ENCODE peak calls at places on chromosomes 6 and 20, in eight cellular contexts. Z is psoas muscle; X is PC-9; P is tibial artery; B is CD4-positive, alpha-beta memory T cell; V is thoracic aorta; N is GM23248; Q is cardiac muscle cell. T is an unnamed sample.

GRCh38 chr6:169236545-169236944 is 17.1 kb downstream of the THBS2 start:
- DNase-seq in N (no peak), P (no peak), V (no peak), Z (no peak), B (no peak), Q (no peak), X (no peak), T (no peak)

GRCh38 chr6:167130712-167131684 is 8.1 kb downstream of the CCR6 start:
- DNase-seq in Q (no peak), B (no peak), X (no peak), N (no peak), V (no peak), Z (no peak), P (no peak), T (no peak)

GRCh38 chr20:17721802-17722486 is 22.2 kb downstream of the BANF2 start:
- DNase-seq in B (no peak), V (no peak), Z (no peak), Q (peak; percentile 11), P (no peak), X (peak; percentile 76), N (peak; percentile 21), T (no peak)

GRCh38 chr6:53340536-53340935 is 8.2 kb downstream of the ELOVL5 start:
- DNase-seq in N (no peak), V (no peak), B (no peak), Z (no peak), P (no peak), X (no peak), Q (no peak), T (no peak)

GRCh38 chr20:18647777-18648176 is 59.9 kb downstream of the DTD1 start:
- DNase-seq in N (no peak), X (no peak), Q (no peak), B (no peak), P (no peak), Z (no peak), V (no peak), T (no peak)

GRCh38 chr6:30922447-30922852 is 8.4 kb downstream of the VARS2 start:
- DNase-seq in N (no peak), Z (no peak), P (no peak), V (no peak), X (no peak), B (no peak), Q (no peak), T (no peak)

GRCh38 chr6:127937102-127937501 is 36.2 kb upstream of the THEMIS start:
- DNase-seq in X (no peak), P (no peak), Z (no peak), N (no peak), Q (no peak), B (no peak), V (no peak), T (no peak)

GRCh38 chr6:32115623-32116022 is 6.5 kb upstream of the TNXB start:
- DNase-seq in P (no peak), V (no peak), Q (no peak), Z (no peak), N (no peak), B (no peak), X (no peak), T (no peak)

GRCh38 chr6:99609839-99610489 is 3.3 kb downstream of the PRDM13 start:
- DNase-seq in B (no peak), X (no peak), V (no peak), N (no peak), Z (no peak), Q (no peak), P (no peak), T (no peak)

GRCh38 chr6:164322533-164322932 is 908.0 kb downstream of the QKI start:
- DNase-seq in V (no peak), N (peak; percentile 71), Q (peak; percentile 92), X (peak; percentile 57), P (no peak), B (no peak), Z (no peak), T (no peak)

GRCh38 chr6:26441977-26442376 is 1.7 kb downstream of the BTN3A3 start:
- DNase-seq in Q (no peak), V (no peak), P (no peak), N (peak; percentile 15), X (no peak), B (no peak), Z (no peak), T (no peak)

GRCh38 chr6:119308048-119308570 is 41.5 kb downstream of the MAN1A1 start:
- DNase-seq in V (no peak), Q (peak; percentile 62), B (no peak), Z (no peak), X (peak; percentile 71), P (no peak), N (peak; percentile 79), T (no peak)

GRCh38 chr6:44569931-44570385 is 182.5 kb downstream of the CDC5L start:
- DNase-seq in X (no peak), P (peak; percentile 77), B (no peak), N (peak; percentile 81), V (no peak), Z (peak; percentile 76), Q (peak; percentile 63), T (peak; percentile 65)

GRCh38 chr6:163984446-163984936 is 570.0 kb downstream of the QKI start:
- DNase-seq in V (no peak), N (no peak), X (no peak), B (no peak), P (no peak), Q (peak; percentile 10), Z (no peak), T (no peak)

GRCh38 chr6:142566628-142567396 is 265.0 kb downstream of the ADGRG6 start:
- DNase-seq in P (no peak), X (peak; percentile 44), Z (no peak), Q (peak; percentile 71), N (peak; percentile 78), V (no peak), B (peak; percentile 47), T (no peak)

GRCh38 chr6:109669811-109670210 is 21.2 kb downstream of the AK9 start:
- DNase-seq in V (no peak), Q (no peak), B (no peak), N (no peak), X (no peak), P (no peak), Z (no peak), T (no peak)

GRCh38 chr6:157536218-157536534 is 155.2 kb downstream of the ZDHHC14 start:
- DNase-seq in B (no peak), P (no peak), V (no peak), N (no peak), Z (no peak), X (no peak), Q (no peak), T (no peak)

GRCh38 chr20:50001784-50002311 is 19.1 kb downstream of the SNAI1 start:
- DNase-seq in X (no peak), Z (no peak), Q (no peak), P (no peak), N (no peak), V (no peak), B (no peak), T (no peak)

GRCh38 chr20:23520185-23520584 is 29.3 kb downstream of the CST8 start:
- DNase-seq in V (no peak), Q (no peak), X (no peak), N (no peak), Z (no peak), P (no peak), B (no peak), T (no peak)

GRCh38 chr6:33670971-33671370 is 40.5 kb downstream of the UQCC2 start:
- DNase-seq in Z (no peak), Q (no peak), V (no peak), B (no peak), N (no peak), P (no peak), X (no peak), T (no peak)

GRCh38 chr20:2986466-2986865 is 57.0 kb upstream of the GNRH2 start:
- DNase-seq in X (no peak), V (no peak), Q (peak; percentile 45), Z (no peak), P (no peak), N (peak; percentile 91), B (no peak), T (no peak)

GRCh38 chr6:70280462-70280861 is 22.4 kb downstream of the COL9A1 start:
- DNase-seq in X (no peak), P (no peak), Q (no peak), Z (no peak), V (no peak), N (no peak), B (no peak), T (peak; percentile 55)

GRCh38 chr6:10793695-10794094 is 44.6 kb downstream of the MAK start:
- DNase-seq in N (no peak), P (no peak), X (no peak), B (no peak), V (no peak), Q (no peak), Z (no peak), T (no peak)

GRCh38 chr6:53956068-53956711 is 155.1 kb upstream of the MLIP start:
- DNase-seq in X (peak; percentile 70), Z (peak; percentile 36), P (peak; percentile 84), V (no peak), Q (peak; percentile 77), N (peak; percentile 68), B (no peak), T (peak; percentile 50)

GRCh38 chr6:139370047-139370706 is 4.3 kb downstream of the CITED2 start:
- DNase-seq in P (no peak), Q (peak; percentile 84), X (peak; percentile 70), B (peak; percentile 6), N (peak; percentile 81), Z (no peak), V (no peak), T (no peak)
- H3K4me3 ChIP-seq in P (peak overlapping the region; percentile 74), Q (peak overlapping the region; percentile 99), X (peak overlapping the region; percentile 89), B (no peak overlapping the region), N (peak overlapping the region; percentile 97), Z (peak overlapping the region; percentile 80), V (peak overlapping the region; percentile 96), T (no peak overlapping the region)

GRCh38 chr6:5053038-5053437 is 32.1 kb upstream of the PPP1R3G start:
- DNase-seq in P (no peak), N (no peak), V (no peak), Z (no peak), B (no peak), Q (peak; percentile 54), X (no peak), T (no peak)
- H3K27ac ChIP-seq in P (no peak overlapping the region), N (no peak overlapping the region), V (no peak overlapping the region), Z (no peak overlapping the region), B (no peak overlapping the region), Q (no peak overlapping the region), X (no peak overlapping the region), T (no peak overlapping the region)

GRCh38 chr20:38146628-38147027 is 18.4 kb downstream of the TGM2 start:
- DNase-seq in X (no peak), V (no peak), Z (peak; percentile 35), B (no peak), P (no peak), N (no peak), Q (no peak), T (no peak)
- H3K4me1 ChIP-seq in X (peaks cover 67% of the 10 kb centered on the region), V (peaks cover 69% of the 10 kb centered on the region), Z (peaks cover 15% of the 10 kb centered on the region), B (no peaks in the 10 kb centered on the region), P (peaks cover 56% of the 10 kb centered on the region), N (peaks cover 19% of the 10 kb centered on the region), Q (peaks cover 18% of the 10 kb centered on the region), T (peaks cover 81% of the 10 kb centered on the region)

DNA sequence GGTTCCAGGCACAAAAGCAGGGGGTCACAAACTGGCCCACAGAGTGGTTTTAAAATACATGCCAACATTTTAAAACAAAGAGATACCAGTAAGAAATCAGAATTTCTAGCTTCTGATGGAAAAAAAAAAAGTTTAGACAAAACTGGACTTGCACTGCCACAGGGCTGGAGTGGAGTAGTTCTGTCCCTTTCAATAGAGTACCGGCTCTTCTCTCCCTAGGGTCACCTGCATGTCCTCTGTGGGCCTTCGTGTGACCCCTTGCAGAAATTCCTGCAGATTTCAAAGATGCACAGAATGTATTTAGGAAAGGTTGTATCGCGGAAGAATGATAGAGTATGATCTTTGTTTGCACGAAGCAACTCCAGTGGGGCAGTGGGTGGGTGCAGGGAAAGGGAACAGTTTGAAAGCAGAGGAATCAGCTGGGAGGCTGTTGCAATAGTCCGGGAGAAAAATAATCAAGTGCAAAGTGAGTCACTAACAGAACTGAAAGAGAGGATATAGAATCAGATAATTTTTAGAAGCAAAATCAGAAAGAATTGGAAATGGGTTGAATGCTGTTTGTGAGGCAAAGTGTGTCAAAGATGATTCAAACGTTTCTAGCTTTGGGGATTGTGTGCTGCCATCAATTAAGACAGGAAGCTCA is 97.3 kb upstream of the STXBP5 start:
- DNase-seq in Z (no peak), V (no peak), B (no peak), P (no peak), X (no peak), Q (peak; percentile 73), N (peak; percentile 54), T (no peak)
- H3K4me3 ChIP-seq in Z (no peak overlapping the region), V (no peak overlapping the region), B (no peak overlapping the region), P (no peak overlapping the region), X (no peak overlapping the region), Q (no peak overlapping the region), N (no peak overlapping the region), T (no peak overlapping the region)

T was measured in left lung.